ENCODE peak calls at places on chromosome 1, in eight cellular contexts. T is brain microvascular endothelial cell, A is fibroblast of mammary gland, Z is stomach, G is IMR-90, K is A549, X is mammary epithelial cell, F is astrocyte. B is an unnamed sample.

GRCh38 chr1:28494737-28495136 is 11.1 kb upstream of the RCC1 start:
- DNase-seq in G (no peak), K (no peak), A (no peak), F (no peak), T (no peak), X (no peak), Z (no peak), B (no peak)

GRCh38 chr1:111620412-111620971 is 903 bp downstream of the RAP1A start:
- DNase-seq in F (no peak), Z (no peak), G (no peak), A (peak; percentile 19), K (no peak), X (peak; percentile 44), T (peak; percentile 2), B (no peak)

GRCh38 chr1:175036476-175036875 is 13.3 kb upstream of the MRPS14 start:
- DNase-seq in K (no peak), X (no peak), G (no peak), A (no peak), T (no peak), Z (no peak), F (no peak), B (no peak)

GRCh38 chr1:155003766-155004351 is 1.3 kb downstream of the ZBTB7B start:
- DNase-seq in T (no peak), F (peak; percentile 38), Z (peak; percentile 76), G (peak; percentile 38), X (no peak), K (no peak), A (peak; percentile 43), B (no peak)

GRCh38 chr1:3261969-3262579 is 192.4 kb upstream of the ARHGEF16 start:
- DNase-seq in F (no peak), A (no peak), Z (no peak), T (no peak), X (no peak), K (no peak), G (no peak), B (no peak)

GRCh38 chr1:43358121-43358745 is 548 bp upstream of the CDC20 start:
- DNase-seq in F (peak; percentile 41), T (no peak), X (no peak), Z (no peak), A (peak; percentile 59), K (peak; percentile 58), G (peak; percentile 37), B (no peak)

GRCh38 chr1:29243863-29244185 is 7.5 kb downstream of the PTPRU start:
- DNase-seq in F (peak; percentile 84), T (peak; percentile 82), G (peak; percentile 89), K (no peak), X (no peak), A (peak; percentile 83), Z (no peak), B (no peak)

GRCh38 chr1:27416387-27417111 is 24.1 kb downstream of the GPR3 start:
- DNase-seq in T (peak; percentile 62), K (no peak), A (peak; percentile 83), X (peak; percentile 64), G (peak; percentile 73), F (peak; percentile 44), Z (no peak), B (no peak)

GRCh38 chr1:164561461-164561860 is 2.5 kb downstream of the PBX1 start:
- DNase-seq in T (no peak), F (no peak), G (no peak), K (no peak), Z (no peak), A (peak; percentile 45), X (peak; percentile 32), B (no peak)

GRCh38 chr1:79976287-79976686 is 969.8 kb upstream of the ADGRL4 start:
- DNase-seq in X (no peak), T (no peak), G (no peak), A (peak; percentile 16), F (peak; percentile 12), Z (no peak), K (no peak), B (no peak)

GRCh38 chr1:98761238-98761637 is 99.7 kb downstream of the SNX7 start:
- DNase-seq in F (no peak), X (peak; percentile 7), K (no peak), Z (no peak), T (no peak), A (peak; percentile 1), G (no peak), B (no peak)

GRCh38 chr1:3775498-3776230 is 3.1 kb downstream of the SMIM1 start:
- DNase-seq in Z (peak; percentile 55), G (peak; percentile 59), F (peak; percentile 51), X (peak; percentile 16), T (peak; percentile 34), A (peak; percentile 55), K (peak; percentile 59), B (peak; percentile 33)

GRCh38 chr1:200673952-200674823 is 4.5 kb upstream of the DDX59 start:
- DNase-seq in Z (no peak), T (no peak), X (peak; percentile 88), G (peak; percentile 75), K (no peak), F (no peak), A (no peak), B (no peak)

GRCh38 chr1:19287436-19288185 is 959 bp downstream of the AKR7A3 start:
- DNase-seq in T (no peak), X (no peak), G (no peak), Z (peak; percentile 77), A (no peak), K (no peak), F (no peak), B (no peak)

GRCh38 chr1:67355745-67356424 is 48.2 kb downstream of the IL12RB2 start:
- DNase-seq in G (peak; percentile 71), Z (no peak), X (peak; percentile 94), T (no peak), F (peak; percentile 90), A (peak; percentile 72), K (no peak), B (no peak)

GRCh38 chr1:27153549-27153886 is 1.4 kb downstream of the SLC9A1 start:
- DNase-seq in X (no peak), K (no peak), G (no peak), T (peak; percentile 28), F (peak; percentile 6), A (no peak), Z (no peak), B (no peak)

GRCh38 chr1:72623299-72623708 is 341.0 kb upstream of the NEGR1 start:
- DNase-seq in A (peak; percentile 56), T (peak; percentile 18), G (peak; percentile 31), F (peak; percentile 34), Z (no peak), K (no peak), X (peak; percentile 35), B (peak; percentile 1)

GRCh38 chr1:110494522-110495406 is 24.2 kb downstream of the KCNA10 start:
- DNase-seq in A (no peak), K (no peak), F (no peak), T (no peak), Z (no peak), X (no peak), G (peak; percentile 8), B (peak; percentile 25)

GRCh38 chr1:41728403-41729202 is 190.1 kb downstream of the HIVEP3 start:
- DNase-seq in T (peak; percentile 19), A (no peak), X (no peak), Z (no peak), K (no peak), G (no peak), F (no peak), B (no peak)

GRCh38 chr1:227760377-227760776 is 25.1 kb downstream of the SNAP47 start:
- DNase-seq in Z (no peak), X (no peak), F (no peak), G (no peak), K (no peak), A (no peak), T (no peak), B (no peak)

GRCh38 chr1:71179997-71180396 is 99.2 kb upstream of the ZRANB2 start:
- DNase-seq in T (no peak), F (no peak), A (no peak), X (no peak), Z (no peak), G (no peak), K (no peak), B (no peak)

GRCh38 chr1:223837206-223837605 is 8.5 kb downstream of the TP53BP2 start:
- DNase-seq in G (peak; percentile 55), T (no peak), F (no peak), K (no peak), Z (no peak), A (no peak), X (no peak), B (no peak)

GRCh38 chr1:209549384-209550001 is 34.0 kb upstream of the CAMK1G start:
- DNase-seq in G (no peak), K (no peak), A (no peak), T (no peak), F (no peak), Z (no peak), X (no peak), B (peak; percentile 17)

GRCh38 chr1:53195913-53196484 is 625 bp upstream of the CPT2 start:
- DNase-seq in K (no peak), F (no peak), A (no peak), Z (no peak), G (no peak), T (no peak), X (no peak), B (no peak)

DNA sequence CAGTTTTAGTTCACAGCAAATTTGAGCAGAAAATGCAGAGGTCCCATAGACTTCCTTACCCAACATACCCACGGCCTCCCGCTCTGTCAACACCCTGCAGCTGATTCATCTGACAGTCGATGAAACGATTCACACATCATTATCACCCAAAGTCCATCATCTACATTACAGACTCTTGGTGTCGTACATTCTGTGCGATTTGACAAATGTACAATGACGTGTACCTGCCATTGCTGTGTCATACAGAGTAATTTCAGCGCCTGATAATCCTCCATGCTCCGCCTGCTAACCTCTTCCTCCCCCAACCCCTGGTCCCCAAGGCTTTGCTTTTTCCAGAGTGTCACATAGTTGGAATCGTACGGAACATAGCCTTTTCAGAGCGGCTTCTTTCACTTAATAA is 94.7 kb upstream of the SLC25A33 start:
- DNase-seq in F (no peak), K (no peak), X (peak; percentile 20), G (no peak), Z (no peak), T (no peak), A (no peak), B (no peak)
- TF ChIP-seq CTCF in F (no peak), K (no peak), X (no peak), G (no peak), Z (no peak), T (no peak), A (no peak), B (no peak)

GRCh38 chr1:167467126-167467725 is 51.1 kb downstream of the CD247 start:
- DNase-seq in Z (no peak), K (no peak), G (peak; percentile 7), X (no peak), T (peak; percentile 11), F (no peak), A (no peak), B (no peak)
- TF ChIP-seq CTCF in Z (no peak), K (no peak), G (no peak), X (no peak), T (no peak), F (no peak), A (no peak), B (no peak)

GRCh38 chr1:242431786-242432185 is 92.7 kb downstream of the PLD5 start:
- DNase-seq in T (no peak), Z (no peak), A (no peak), X (no peak), G (no peak), F (no peak), K (no peak), B (no peak)
- TF ChIP-seq CTCF in T (no peak), Z (no peak), A (no peak), X (no peak), G (no peak), F (no peak), K (no peak), B (no peak)

GRCh38 chr1:73998348-73998959 is 199.5 kb downstream of the LRRIQ3 start:
- DNase-seq in T (no peak), F (peak; percentile 37), G (peak; percentile 32), A (peak; percentile 51), K (peak; percentile 0), Z (no peak), X (peak; percentile 28), B (no peak)
- TF ChIP-seq CTCF in T (peak; percentile 27), F (peak; percentile 26), G (peak; percentile 45), A (peak; percentile 49), K (peak; percentile 53), Z (no peak), X (peak; percentile 50), B (peak; percentile 75)